ENCODE peak calls at places on chromosomes 1 and 21, in four cellular contexts. V, E, L and Z are unnamed samples.

GRCh38 chr1:27519341-27520258 is 29.6 kb upstream of the WASF2 start:
- DNase-seq in L (no peak), E (peak; percentile 46), V (no peak), Z (no peak)

GRCh38 chr21:38311765-38312164 is 55.0 kb downstream of the KCNJ15 start:
- DNase-seq in L (no peak), V (no peak), E (no peak), Z (no peak)

GRCh38 chr1:26986658-26987057 is 6.8 kb upstream of the TRNP1 start:
- DNase-seq in E (peak; percentile 60), V (no peak), L (no peak), Z (no peak)

GRCh38 chr1:10960954-10961833 is 51.3 kb upstream of the TARDBP start:
- DNase-seq in L (peak; percentile 30), E (peak; percentile 84), V (peak; percentile 68), Z (no peak)

GRCh38 chr21:40699366-40699765 is 147.6 kb downstream of the DSCAM start:
- DNase-seq in E (no peak), V (no peak), L (no peak), Z (no peak)

GRCh38 chr1:11641776-11642305 is 12.4 kb downstream of the FBXO2 start:
- DNase-seq in E (no peak), L (no peak), V (no peak), Z (no peak)

GRCh38 chr21:34707876-34708325 is 39.1 kb downstream of the CLIC6 start:
- DNase-seq in L (no peak), V (no peak), E (no peak), Z (no peak)

GRCh38 chr1:86705633-86705985 is 1.2 kb downstream of the SH3GLB1 start:
- DNase-seq in E (no peak), V (no peak), L (no peak), Z (no peak)

GRCh38 chr1:4662723-4663122 is 8.3 kb downstream of the AJAP1 start:
- DNase-seq in L (no peak), V (no peak), E (no peak), Z (no peak)

GRCh38 chr1:182297312-182297711 is 94.3 kb downstream of the GLUL start:
- DNase-seq in L (no peak), E (no peak), V (no peak), Z (no peak)

GRCh38 chr1:109739738-109740614 is 862 bp downstream of the GSTM3 start:
- DNase-seq in V (peak; percentile 65), E (peak; percentile 84), L (peak; percentile 13), Z (no peak)

GRCh38 chr1:176567190-176567794 is 104.3 kb downstream of the PAPPA2 start:
- DNase-seq in E (no peak), V (no peak), L (no peak), Z (peak; percentile 21)

GRCh38 chr1:157137773-157138219 is 399 bp downstream of the ETV3 start:
- DNase-seq in E (no peak), L (no peak), V (no peak), Z (no peak)

GRCh38 chr1:197908695-197909336 is 6.4 kb downstream of the C1orf53 start:
- DNase-seq in E (no peak), L (no peak), V (no peak), Z (no peak)

GRCh38 chr1:230236301-230236700 is 169.3 kb downstream of the GALNT2 start:
- DNase-seq in E (no peak), V (no peak), L (no peak), Z (no peak)

GRCh38 chr1:78339490-78339889 is 151.3 kb upstream of the PTGFR start:
- DNase-seq in V (peak; percentile 71), E (no peak), L (peak; percentile 23), Z (no peak)

GRCh38 chr1:168821434-168821833 is 92.4 kb upstream of the DPT start:
- DNase-seq in V (no peak), L (no peak), E (no peak), Z (no peak)

GRCh38 chr1:12654004-12654567 is 10.2 kb downstream of the AADACL4 start:
- DNase-seq in V (no peak), L (no peak), E (no peak), Z (no peak)

GRCh38 chr1:58986996-58987767 is 203.3 kb upstream of the JUN start:
- DNase-seq in E (no peak), L (no peak), V (no peak), Z (no peak)

GRCh38 chr21:31537872-31538576 is 121.5 kb upstream of the SOD1 start:
- DNase-seq in E (no peak), L (no peak), V (no peak), Z (no peak)

GRCh38 chr1:93180723-93181613 is at the start of gene CCDC18:
- DNase-seq in E (no peak), L (no peak), V (peak; percentile 55), Z (no peak)

GRCh38 chr1:43592974-43593683 is 56.8 kb upstream of the KDM4A start:
- DNase-seq in V (no peak), L (no peak), E (no peak), Z (no peak)

GRCh38 chr1:1540015-1540816 is at the start of gene TMEM240:
- DNase-seq in E (peak; percentile 61), L (peak; percentile 32), V (peak; percentile 63), Z (peak; percentile 17)

GRCh38 chr1:201397675-201398074 is 1.4 kb downstream of the LAD1 start:
- DNase-seq in V (no peak), E (peak; percentile 55), L (no peak), Z (no peak)

GRCh38 chr1:45545019-45545493 is 5.6 kb upstream of the AKR1A1 start:
- DNase-seq in V (no peak), L (no peak), E (no peak), Z (no peak)

GRCh38 chr1:58727363-58727762 is 27.5 kb upstream of the MYSM1 start:
- DNase-seq in E (no peak), L (peak; percentile 45), V (peak; percentile 81), Z (peak; percentile 52)

GRCh38 chr1:46477153-46477929 is 12.3 kb upstream of the DMBX1 start:
- DNase-seq in V (peak; percentile 68), E (peak; percentile 76), L (peak; percentile 24), Z (peak; percentile 11)

GRCh38 chr1:230387876-230388275 is 38.3 kb downstream of the PGBD5 start:
- DNase-seq in L (no peak), V (no peak), E (no peak), Z (no peak)

GRCh38 chr1:11746795-11747487 is 11.0 kb downstream of the AGTRAP start:
- DNase-seq in V (no peak), E (peak; percentile 79), L (no peak), Z (no peak)

GRCh38 chr21:39843483-39843882 is 23.8 kb upstream of the PCP4 start:
- DNase-seq in E (no peak), V (no peak), L (no peak), Z (no peak)

GRCh38 chr1:80520949-80521348 is 1279.8 kb upstream of the ADGRL2 start:
- DNase-seq in L (no peak), E (no peak), V (no peak), Z (no peak)

GRCh38 chr1:52111492-52111891 is 30.4 kb upstream of the ZFYVE9 start:
- DNase-seq in E (no peak), L (no peak), V (no peak), Z (no peak)

GRCh38 chr1:212230329-212230728 is 54.9 kb upstream of the PPP2R5A start:
- DNase-seq in E (no peak), L (no peak), V (no peak), Z (no peak)

GRCh38 chr1:74717626-74718025 is 15.2 kb downstream of the CRYZ start:
- DNase-seq in L (no peak), V (no peak), E (no peak), Z (no peak)

GRCh38 chr1:228405979-228406265 is 713 bp downstream of the TRIM11 start:
- DNase-seq in L (no peak), E (no peak), V (no peak), Z (no peak)

GRCh38 chr1:58799080-58799479 is 15.2 kb upstream of the JUN start:
- DNase-seq in E (no peak), L (no peak), V (no peak), Z (no peak)

GRCh38 chr1:53366901-53367502 is 39.1 kb upstream of the LRP8 start:
- DNase-seq in V (no peak), L (no peak), E (peak; percentile 6), Z (no peak)
- H3K4me3 ChIP-seq in V (no peak overlapping the region), L (no peak overlapping the region), E (no peak overlapping the region), Z (no peak overlapping the region)

DNA sequence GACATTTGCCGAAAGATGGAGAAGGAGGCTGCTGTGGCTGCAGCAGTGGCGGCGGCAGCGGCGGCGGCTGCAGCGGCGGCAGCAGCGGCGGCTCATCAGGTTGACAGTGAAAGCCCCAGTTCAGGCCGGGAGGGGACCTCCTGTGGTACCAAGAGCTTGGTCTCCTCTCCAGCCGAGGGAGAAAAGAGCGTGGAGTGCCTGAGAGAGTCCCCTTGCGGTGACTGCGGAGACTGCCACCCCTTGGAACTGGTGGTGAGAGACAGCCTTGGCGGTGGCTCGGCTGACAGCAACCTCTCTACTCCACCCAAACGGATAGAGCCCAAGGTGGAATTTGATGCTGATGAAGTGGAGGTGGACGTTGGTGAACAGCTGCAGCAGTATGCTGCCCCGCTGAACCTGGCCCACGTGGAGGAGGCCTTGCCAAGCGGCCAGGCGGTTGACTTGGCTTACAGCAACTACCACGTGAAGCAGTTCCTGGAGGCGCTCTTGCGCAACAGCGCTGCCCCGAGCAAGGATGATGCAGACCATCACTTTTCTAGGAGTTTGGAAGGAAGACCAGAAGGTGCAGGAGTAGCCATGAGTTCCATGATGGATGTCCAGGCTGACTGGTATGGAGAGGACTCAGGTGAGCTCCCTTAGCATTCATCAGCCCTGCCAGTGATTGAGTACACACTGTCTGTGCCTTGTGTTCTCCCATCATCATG is 6.3 kb downstream of the ZBTB8B start:
- DNase-seq in L (no peak), V (no peak), E (peak; percentile 21), Z (no peak)
- TF ChIP-seq CTCF in L (no peak), V (peak; percentile 39), E (no peak), Z (peak; percentile 19)

DNA sequence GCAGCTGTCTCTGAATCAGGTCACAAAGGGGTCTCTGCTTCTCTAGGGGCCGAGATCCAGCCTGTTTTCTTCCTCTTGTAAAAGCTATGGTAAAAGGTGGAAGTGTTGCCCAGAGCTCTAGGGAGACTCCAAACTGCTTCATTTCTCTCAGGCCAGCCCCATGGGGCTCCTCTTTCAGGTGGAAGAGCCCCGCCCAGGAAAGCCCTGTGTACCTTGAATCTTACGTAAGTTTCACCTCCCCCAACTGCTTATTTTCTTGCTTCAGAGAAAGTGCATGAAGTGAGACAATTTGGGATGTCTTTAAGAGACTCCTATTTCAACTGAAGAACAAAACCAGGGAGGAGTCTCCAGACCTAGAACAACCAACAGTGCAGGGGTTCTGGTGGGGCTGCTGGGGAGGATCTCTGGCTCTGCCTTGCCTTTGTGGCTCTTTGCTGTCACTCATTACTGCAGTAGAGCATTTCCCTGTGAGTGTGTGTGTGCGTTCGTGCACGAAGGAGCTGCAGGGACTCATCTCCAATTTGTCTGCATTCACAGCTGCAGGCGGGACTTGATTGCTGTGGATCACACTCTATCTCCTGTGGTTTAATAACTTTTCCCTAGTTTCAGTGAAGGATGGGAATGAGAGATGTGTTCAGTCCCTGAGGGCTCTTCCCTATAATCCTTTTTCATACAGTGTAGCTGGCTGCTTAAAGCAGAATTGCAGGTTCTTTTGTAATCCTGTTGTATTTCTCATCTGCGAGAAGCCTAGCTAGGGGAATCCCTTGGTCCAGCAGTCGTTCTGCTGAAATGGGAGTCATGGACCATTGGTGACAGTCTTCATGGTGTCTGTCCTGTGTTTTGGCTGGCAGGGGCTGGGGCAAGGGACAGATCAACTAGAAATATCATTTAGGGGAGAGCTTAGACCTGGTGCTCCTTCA is 2.7 kb downstream of the PCP4L1 start:
- DNase-seq in E (no peak), L (no peak), V (no peak), Z (no peak)
- H3K4me3 ChIP-seq in E (no peak overlapping the region), L (no peak overlapping the region), V (no peak overlapping the region), Z (no peak overlapping the region)

GRCh38 chr1:56411484-56412180 is 167.7 kb downstream of the PLPP3 start:
- DNase-seq in L (no peak), V (no peak), E (peak; percentile 60), Z (peak; percentile 64)
- TF ChIP-seq CTCF in L (no peak), V (no peak), E (no peak), Z (peak; percentile 63)